ENCODE peak calls at places on chromosomes 16 and 17, in nine cellular contexts. One of them, this sample, is unnamed.

GRCh38 chr16:64700628-64701027 is 421.2 kb downstream of the CDH11 start:
- DNase-seq in lower leg skin: no peak
- DNase-seq in activated B cell treated with CpG ODN at 0.5 μM for 24 hours: no peak
- DNase-seq in fibroblast of mammary gland: no peak
- DNase-seq in stimulated activated naive CD4-positive, alpha-beta T cell: no peak
- DNase-seq in nucleus accumbens: no peak
- DNase-seq in coronary artery: no peak
- DNase-seq in CD4-positive, alpha-beta T cell: no peak
- DNase-seq in HTR-8/SVneo: no peak
- DNase-seq in this sample: peak; percentile 64

GRCh38 chr16:54540525-54541180 is 254.1 kb upstream of the IRX3 start:
- DNase-seq in nucleus accumbens: no peak
- DNase-seq in HTR-8/SVneo: no peak
- DNase-seq in stimulated activated naive CD4-positive, alpha-beta T cell: no peak
- DNase-seq in coronary artery: no peak
- DNase-seq in lower leg skin: no peak
- DNase-seq in CD4-positive, alpha-beta T cell: no peak
- DNase-seq in fibroblast of mammary gland: no peak
- DNase-seq in activated B cell treated with CpG ODN at 0.5 μM for 24 hours: no peak
- DNase-seq in this sample: no peak

GRCh38 chr16:89426736-89427525 is 63.4 kb downstream of the ANKRD11 start:
- DNase-seq in CD4-positive, alpha-beta T cell: no peak
- DNase-seq in stimulated activated naive CD4-positive, alpha-beta T cell: no peak
- DNase-seq in activated B cell treated with CpG ODN at 0.5 μM for 24 hours: no peak
- DNase-seq in fibroblast of mammary gland: peak; percentile 51
- DNase-seq in nucleus accumbens: no peak
- DNase-seq in coronary artery: no peak
- DNase-seq in lower leg skin: no peak
- DNase-seq in HTR-8/SVneo: no peak
- DNase-seq in this sample: no peak

GRCh38 chr17:30375661-30376060 is 3.1 kb upstream of the CPD start:
- DNase-seq in nucleus accumbens: no peak
- DNase-seq in stimulated activated naive CD4-positive, alpha-beta T cell: no peak
- DNase-seq in fibroblast of mammary gland: no peak
- DNase-seq in coronary artery: no peak
- DNase-seq in activated B cell treated with CpG ODN at 0.5 μM for 24 hours: no peak
- DNase-seq in CD4-positive, alpha-beta T cell: no peak
- DNase-seq in HTR-8/SVneo: no peak
- DNase-seq in lower leg skin: no peak
- DNase-seq in this sample: no peak

GRCh38 chr16:79261461-79261860 is 339.1 kb downstream of the MAF start:
- DNase-seq in nucleus accumbens: no peak
- DNase-seq in coronary artery: no peak
- DNase-seq in lower leg skin: no peak
- DNase-seq in stimulated activated naive CD4-positive, alpha-beta T cell: no peak
- DNase-seq in HTR-8/SVneo: no peak
- DNase-seq in CD4-positive, alpha-beta T cell: no peak
- DNase-seq in fibroblast of mammary gland: no peak
- DNase-seq in activated B cell treated with CpG ODN at 0.5 μM for 24 hours: no peak
- DNase-seq in this sample: peak; percentile 80

GRCh38 chr17:37744961-37745800 is at the start of gene HNF1B:
- DNase-seq in CD4-positive, alpha-beta T cell: no peak
- DNase-seq in fibroblast of mammary gland: no peak
- DNase-seq in nucleus accumbens: no peak
- DNase-seq in lower leg skin: no peak
- DNase-seq in coronary artery: no peak
- DNase-seq in activated B cell treated with CpG ODN at 0.5 μM for 24 hours: peak; percentile 67
- DNase-seq in stimulated activated naive CD4-positive, alpha-beta T cell: no peak
- DNase-seq in HTR-8/SVneo: no peak
- DNase-seq in this sample: peak; percentile 81

GRCh38 chr16:10120953-10121352 is 61.3 kb downstream of the GRIN2A start:
- DNase-seq in CD4-positive, alpha-beta T cell: no peak
- DNase-seq in stimulated activated naive CD4-positive, alpha-beta T cell: no peak
- DNase-seq in coronary artery: no peak
- DNase-seq in HTR-8/SVneo: no peak
- DNase-seq in activated B cell treated with CpG ODN at 0.5 μM for 24 hours: no peak
- DNase-seq in nucleus accumbens: no peak
- DNase-seq in fibroblast of mammary gland: no peak
- DNase-seq in lower leg skin: no peak
- DNase-seq in this sample: no peak

GRCh38 chr17:42908872-42909700 is 8.5 kb downstream of the G6PC1 start:
- DNase-seq in CD4-positive, alpha-beta T cell: no peak
- DNase-seq in lower leg skin: no peak
- DNase-seq in activated B cell treated with CpG ODN at 0.5 μM for 24 hours: no peak
- DNase-seq in nucleus accumbens: no peak
- DNase-seq in stimulated activated naive CD4-positive, alpha-beta T cell: no peak
- DNase-seq in coronary artery: no peak
- DNase-seq in fibroblast of mammary gland: no peak
- DNase-seq in HTR-8/SVneo: no peak
- DNase-seq in this sample: no peak

GRCh38 chr16:31071861-31072260 is 2.2 kb downstream of the ZNF668 start:
- DNase-seq in coronary artery: no peak
- DNase-seq in lower leg skin: no peak
- DNase-seq in stimulated activated naive CD4-positive, alpha-beta T cell: no peak
- DNase-seq in activated B cell treated with CpG ODN at 0.5 μM for 24 hours: no peak
- DNase-seq in HTR-8/SVneo: no peak
- DNase-seq in fibroblast of mammary gland: peak; percentile 98
- DNase-seq in nucleus accumbens: no peak
- DNase-seq in CD4-positive, alpha-beta T cell: no peak
- DNase-seq in this sample: no peak

GRCh38 chr16:7268182-7268581 is 64.5 kb upstream of the RBFOX1 start:
- DNase-seq in stimulated activated naive CD4-positive, alpha-beta T cell: no peak
- DNase-seq in CD4-positive, alpha-beta T cell: no peak
- DNase-seq in lower leg skin: no peak
- DNase-seq in coronary artery: no peak
- DNase-seq in nucleus accumbens: no peak
- DNase-seq in HTR-8/SVneo: no peak
- DNase-seq in fibroblast of mammary gland: peak; percentile 1
- DNase-seq in activated B cell treated with CpG ODN at 0.5 μM for 24 hours: no peak
- DNase-seq in this sample: no peak

GRCh38 chr17:21285164-21286065 is 904 bp downstream of the MAP2K3 start:
- DNase-seq in activated B cell treated with CpG ODN at 0.5 μM for 24 hours: no peak
- DNase-seq in HTR-8/SVneo: no peak
- DNase-seq in nucleus accumbens: no peak
- DNase-seq in coronary artery: peak; percentile 77
- DNase-seq in lower leg skin: no peak
- DNase-seq in stimulated activated naive CD4-positive, alpha-beta T cell: no peak
- DNase-seq in fibroblast of mammary gland: peak; percentile 69
- DNase-seq in CD4-positive, alpha-beta T cell: no peak
- DNase-seq in this sample: no peak

GRCh38 chr17:28047806-28048205 is 5.3 kb downstream of the NLK start:
- DNase-seq in activated B cell treated with CpG ODN at 0.5 μM for 24 hours: no peak
- DNase-seq in coronary artery: no peak
- DNase-seq in nucleus accumbens: no peak
- DNase-seq in HTR-8/SVneo: no peak
- DNase-seq in fibroblast of mammary gland: no peak
- DNase-seq in CD4-positive, alpha-beta T cell: no peak
- DNase-seq in stimulated activated naive CD4-positive, alpha-beta T cell: no peak
- DNase-seq in lower leg skin: no peak
- DNase-seq in this sample: no peak

GRCh38 chr17:47316316-47316715 is 7.4 kb upstream of the EFCAB13 start:
- DNase-seq in HTR-8/SVneo: no peak
- DNase-seq in activated B cell treated with CpG ODN at 0.5 μM for 24 hours: no peak
- DNase-seq in coronary artery: no peak
- DNase-seq in CD4-positive, alpha-beta T cell: no peak
- DNase-seq in lower leg skin: no peak
- DNase-seq in stimulated activated naive CD4-positive, alpha-beta T cell: no peak
- DNase-seq in fibroblast of mammary gland: peak; percentile 87
- DNase-seq in nucleus accumbens: no peak
- DNase-seq in this sample: no peak